ENCODE peak calls at places on chromosome 16, in five cellular contexts. L is BE2C; X is LoVo; Y is NCI-H1436; V is effector CD4-positive, alpha-beta T cell. T is an unnamed sample.

GRCh38 chr16:23969468-23970297 is 133.9 kb downstream of the PRKCB start:
- DNase-seq in Y (no peak), X (no peak), V (no peak), L (no peak), T (no peak)

GRCh38 chr16:84941916-84942315 is 69.4 kb downstream of the ZDHHC7 start:
- DNase-seq in L (no peak), Y (no peak), X (no peak), V (no peak), T (no peak)

GRCh38 chr16:66131156-66131807 is 235.2 kb upstream of the CDH5 start:
- DNase-seq in V (no peak), Y (no peak), X (no peak), L (no peak), T (no peak)

GRCh38 chr16:71426069-71426879 is 15.6 kb downstream of the TLE7 start:
- DNase-seq in L (peak), Y (peak), V (peak), X (no peak), T (no peak)

GRCh38 chr16:26334218-26335111 is 642.7 kb downstream of the HS3ST4 start:
- DNase-seq in X (no peak), L (no peak), V (no peak), Y (no peak), T (no peak)

GRCh38 chr16:15492091-15492740 is 57.8 kb downstream of the BMERB1 start:
- DNase-seq in V (no peak), Y (no peak), X (no peak), L (no peak), T (no peak)

GRCh38 chr16:30985401-30986128 is 558 bp downstream of the HSD3B7 start:
- DNase-seq in L (no peak), Y (peak), V (no peak), X (peak), T (no peak)

GRCh38 chr16:31094088-31094423 is 541 bp downstream of the VKORC1 start:
- DNase-seq in V (no peak), X (no peak), Y (no peak), L (no peak), T (no peak)

GRCh38 chr16:57797526-57798266 is 4.6 kb downstream of the KIFC3 start:
- DNase-seq in L (no peak), X (peak), V (no peak), Y (no peak), T (no peak)

GRCh38 chr16:12178251-12178990 is 201.9 kb downstream of the SNX29 start:
- DNase-seq in L (no peak), X (no peak), Y (no peak), V (no peak), T (no peak)

GRCh38 chr16:55494994-55495421 is 13.9 kb upstream of the LPCAT2 start:
- DNase-seq in L (peak), Y (no peak), V (no peak), X (no peak), T (no peak)

GRCh38 chr16:88442811-88443576 is 10.1 kb upstream of the ZFPM1 start:
- DNase-seq in X (peak), V (peak), Y (peak), L (peak), T (peak)

GRCh38 chr16:12303649-12304048 is 327.1 kb downstream of the SNX29 start:
- DNase-seq in V (no peak), Y (no peak), L (no peak), X (no peak), T (no peak)

GRCh38 chr16:67800252-67801046 is 5.9 kb downstream of the RANBP10 start:
- DNase-seq in L (peak), Y (no peak), V (no peak), X (no peak), T (no peak)

GRCh38 chr16:27318399-27319256 is 4.9 kb downstream of the IL4R start:
- DNase-seq in V (peak), L (no peak), Y (no peak), X (no peak), T (peak)

GRCh38 chr16:4588961-4589360 is 25.7 kb downstream of the UBALD1 start:
- DNase-seq in L (no peak), V (no peak), Y (no peak), X (no peak), T (no peak)

GRCh38 chr16:14100825-14101224 is 29.7 kb downstream of the MRTFB start:
- DNase-seq in X (no peak), L (no peak), V (no peak), Y (no peak), T (no peak)

GRCh38 chr16:78535098-78535497 is 435.6 kb downstream of the WWOX start:
- DNase-seq in Y (no peak), X (no peak), V (no peak), L (no peak), T (no peak)

GRCh38 chr16:9911989-9912388 is 270.2 kb downstream of the GRIN2A start:
- DNase-seq in Y (no peak), X (no peak), V (no peak), L (no peak), T (no peak)

GRCh38 chr16:27849621-27850020 is 213.9 kb downstream of the GSG1L start:
- DNase-seq in L (no peak), Y (no peak), V (no peak), X (no peak), T (no peak)

GRCh38 chr16:68790130-68790761 is 53.1 kb upstream of the TANGO6 start:
- DNase-seq in Y (no peak), V (no peak), X (peak), L (no peak), T (no peak)

GRCh38 chr16:72467157-72467759 is 295.3 kb upstream of the PMFBP1 start:
- DNase-seq in V (no peak), X (peak), L (peak), Y (peak), T (no peak)

GRCh38 chr16:85365120-85365519 is 248.0 kb upstream of the GSE1 start:
- DNase-seq in X (no peak), V (no peak), L (peak), Y (peak), T (no peak)

GRCh38 chr16:15701975-15702970 is 52.2 kb downstream of the NDE1 start:
- DNase-seq in V (no peak), L (no peak), X (no peak), Y (no peak), T (no peak)

GRCh38 chr16:56851671-56852400 is 13.2 kb upstream of the SLC12A3 start:
- DNase-seq in V (no peak), L (no peak), Y (no peak), X (no peak), T (no peak)

GRCh38 chr16:49012961-49013726 is 268.5 kb downstream of the CBLN1 start:
- DNase-seq in L (no peak), X (no peak), Y (no peak), V (no peak), T (no peak)

GRCh38 chr16:23687034-23687808 is 8.5 kb downstream of the PLK1 start:
- DNase-seq in Y (no peak), X (no peak), V (no peak), L (no peak), T (no peak)

GRCh38 chr16:68367034-68367433 is 56.2 kb downstream of the PRMT7 start:
- DNase-seq in Y (no peak), L (peak), V (peak), X (peak), T (no peak)

GRCh38 chr16:252366-253337 is 18.0 kb downstream of the FAM234A start:
- DNase-seq in V (no peak), L (no peak), X (no peak), Y (no peak), T (no peak)

T was measured in effector memory CD4-positive, alpha-beta T cell.